ENCODE peak calls at places on chromosomes 7 and 10, in five cellular contexts. N, J, G, P and I are unnamed samples.

GRCh38 chr7:23600251-23600650 is 3.1 kb downstream of the CCDC126 start:
- DNase-seq in G (no peak), P (no peak), J (no peak), N (no peak), I (no peak)

GRCh38 chr7:151024435-151025056 is at the start of gene ATG9B:
- DNase-seq in N (no peak), J (no peak), G (no peak), P (no peak), I (no peak)

GRCh38 chr7:32616625-32617024 is 121.3 kb downstream of the AVL9 start:
- DNase-seq in N (peak), J (no peak), P (peak), G (no peak), I (no peak)

GRCh38 chr7:1555046-1555812 is 776 bp downstream of the TMEM184A start:
- DNase-seq in P (peak), J (peak), G (peak), N (peak), I (no peak)

GRCh38 chr10:129767751-129768150 is 196.3 kb downstream of the EBF3 start:
- DNase-seq in J (no peak), N (no peak), G (no peak), P (no peak), I (no peak)

GRCh38 chr10:63719174-63719856 is 198.1 kb downstream of the REEP3 start:
- DNase-seq in J (peak), N (no peak), P (no peak), G (no peak), I (no peak)

GRCh38 chr10:118669020-118669766 is 73.7 kb upstream of the PRLHR start:
- DNase-seq in N (peak), P (no peak), G (peak), J (no peak), I (no peak)

GRCh38 chr7:25846722-25847121 is 305.3 kb upstream of the NFE2L3 start:
- DNase-seq in G (peak), J (no peak), N (peak), P (no peak), I (no peak)

GRCh38 chr7:97017197-97018125 is 7.2 kb downstream of the DLX5 start:
- DNase-seq in P (no peak), J (no peak), G (no peak), N (no peak), I (no peak)

GRCh38 chr10:31288961-31289360 is 30.1 kb upstream of the ZEB1 start:
- DNase-seq in P (no peak), N (peak), J (no peak), G (no peak), I (no peak)

GRCh38 chr7:83934118-83934734 is 260.4 kb downstream of the SEMA3A start:
- DNase-seq in J (no peak), G (no peak), N (peak), P (no peak), I (no peak)

GRCh38 chr7:40833541-40834234 is 698.9 kb downstream of the SUGCT start:
- DNase-seq in J (no peak), G (no peak), N (peak), P (no peak), I (no peak)

GRCh38 chr7:14191686-14192098 is 202.2 kb upstream of the ETV1 start:
- DNase-seq in N (peak), G (no peak), P (no peak), J (no peak), I (no peak)

GRCh38 chr10:15558136-15558535 is 161.6 kb downstream of the ITGA8 start:
- DNase-seq in G (no peak), P (no peak), N (peak), J (no peak), I (no peak)

GRCh38 chr10:43128958-43129706 is 9.1 kb upstream of the CSGALNACT2 start:
- DNase-seq in N (peak), G (peak), P (peak), J (no peak), I (no peak)

GRCh38 chr10:63425512-63425911 is 40.3 kb downstream of the JMJD1C start:
- DNase-seq in G (no peak), N (no peak), J (no peak), P (no peak), I (no peak)

GRCh38 chr7:25495342-25495855 is 267.1 kb upstream of the NPVF start:
- DNase-seq in N (no peak), G (peak), J (no peak), P (peak), I (no peak)

GRCh38 chr10:60323171-60323570 is 66.5 kb downstream of the ANK3 start:
- DNase-seq in N (peak), P (no peak), J (no peak), G (no peak), I (no peak)

GRCh38 chr10:95756061-95756751 is at the start of gene ENTPD1:
- DNase-seq in J (no peak), G (no peak), N (peak), P (no peak), I (peak)

GRCh38 chr7:23597064-23597907 is at the start of gene CCDC126:
- DNase-seq in P (peak), J (peak), G (peak), N (peak), I (peak)

GRCh38 chr10:121167534-121168243 is 316.5 kb downstream of the WDR11 start:
- DNase-seq in P (no peak), G (no peak), J (no peak), N (no peak), I (no peak)

GRCh38 chr7:27132214-27132613 is 1.7 kb upstream of the HOXA4 start:
- DNase-seq in P (no peak), N (no peak), J (no peak), G (no peak), I (no peak)

GRCh38 chr10:131631619-131632018 is 269.2 kb upstream of the PPP2R2D start:
- DNase-seq in J (no peak), G (no peak), N (no peak), P (no peak), I (no peak)

GRCh38 chr10:121338206-121338991 is 259.8 kb downstream of the FGFR2 start:
- DNase-seq in N (no peak), P (no peak), G (no peak), J (no peak), I (no peak)

GRCh38 chr10:102673961-102674511 is 29.8 kb downstream of the TRIM8 start:
- DNase-seq in P (peak), G (peak), N (peak), J (peak), I (no peak)

GRCh38 chr7:138542183-138542582 is 82.1 kb downstream of the TRIM24 start:
- DNase-seq in P (no peak), N (no peak), G (no peak), J (no peak), I (peak)

GRCh38 chr7:135327458-135327857 is 93.8 kb downstream of the STRA8 start:
- DNase-seq in J (no peak), G (no peak), P (no peak), N (no peak), I (no peak)

GRCh38 chr7:157211710-157212109 is 73.0 kb downstream of the UBE3C start:
- DNase-seq in G (no peak), P (no peak), N (peak), J (no peak), I (no peak)

GRCh38 chr10:34723746-34724145 is 91.3 kb downstream of the PARD3 start:
- DNase-seq in G (peak), J (peak), N (peak), P (no peak), I (no peak)

GRCh38 chr10:68330852-68331454 is 911 bp upstream of the HNRNPH3 start:
- DNase-seq in J (no peak), P (no peak), G (no peak), N (peak), I (no peak)

GRCh38 chr10:33314788-33315561 is 19.5 kb downstream of the NRP1 start:
- DNase-seq in P (no peak), N (peak), G (no peak), J (no peak), I (no peak)

GRCh38 chr10:92816106-92816505 is 32.2 kb upstream of the EXOC6 start:
- DNase-seq in P (no peak), J (no peak), G (no peak), N (peak), I (no peak)
- TF ChIP-seq SMC3 in P (no peak), J (no peak), G (no peak), N (no peak), I (no peak)

DNA sequence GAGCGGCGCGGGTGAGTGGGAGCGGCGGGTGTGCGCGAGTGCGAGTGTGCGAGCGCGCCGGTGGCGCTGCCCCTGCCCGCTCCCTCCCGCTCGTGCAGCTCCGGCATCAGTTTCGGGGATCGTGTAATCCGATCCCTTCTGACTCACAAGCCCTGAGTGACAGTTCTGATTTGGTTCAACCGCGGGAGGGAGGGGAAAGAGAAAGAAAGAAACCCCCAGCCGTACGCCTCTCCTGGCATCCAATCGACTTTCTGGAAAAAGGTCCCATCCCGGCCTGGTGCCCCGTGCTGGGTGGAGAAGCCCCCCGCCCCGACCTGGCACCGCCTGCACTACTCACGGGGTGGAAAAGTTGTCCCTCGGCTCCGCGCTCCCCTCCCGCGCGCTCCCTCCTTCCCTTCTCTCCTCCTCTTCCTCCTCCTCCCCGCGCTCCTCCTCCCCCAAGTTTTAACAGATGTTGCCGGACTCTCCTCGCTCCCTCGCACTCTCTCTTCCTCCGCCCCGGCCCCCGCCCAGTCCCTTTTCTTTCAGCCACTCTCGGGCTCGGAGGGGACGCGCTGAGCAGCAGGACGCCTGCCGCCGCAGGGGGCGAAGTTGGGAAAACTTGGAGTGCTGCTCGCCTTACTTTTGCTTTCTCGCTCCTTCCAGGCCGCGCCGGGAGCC is at the start of gene GLI3:
- DNase-seq in J (no peak), G (peak), N (peak), P (peak), I (no peak)
- TF ChIP-seq RAD21 in J (no peak), G (no peak), N (no peak), P (no peak), I (no peak)

DNA sequence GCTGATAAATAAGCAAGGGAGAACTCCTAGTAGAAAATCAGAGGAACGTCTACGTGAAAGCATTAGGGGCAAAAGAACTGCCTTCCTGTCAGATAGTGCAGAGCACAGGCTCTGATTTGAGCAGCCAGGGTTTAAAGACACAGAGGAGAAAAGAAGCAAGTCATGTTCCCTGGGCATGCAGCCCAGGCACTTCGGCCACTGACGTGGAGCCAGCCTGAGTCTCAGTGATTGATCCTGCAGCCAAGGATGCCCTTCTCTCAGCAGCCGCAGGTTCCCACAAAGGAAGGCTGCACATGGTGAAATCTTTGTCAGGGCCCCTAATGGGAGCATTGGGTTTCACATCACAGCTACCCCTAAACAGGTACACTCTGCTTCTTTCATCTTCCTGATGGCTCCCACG is 161.7 kb upstream of the HPS1 start:
- DNase-seq in J (no peak), N (no peak), G (no peak), P (no peak), I (no peak)
- H2AFZ ChIP-seq in J (no peak), N (no peak), G (no peak), P (no peak), I (no peak)

GRCh38 chr10:85850736-85851135 is 515.9 kb downstream of the GRID1 start:
- DNase-seq in G (no peak), N (no peak), P (no peak), J (no peak), I (no peak)

GRCh38 chr10:85847085-85847484 is 519.5 kb downstream of the GRID1 start:
- DNase-seq in J (no peak), N (no peak), G (no peak), P (no peak), I (no peak)

GRCh38 chr10:85849315-85849714 is 517.3 kb downstream of the GRID1 start:
- DNase-seq in J (no peak), N (no peak), G (no peak), P (no peak), I (no peak)

DNA sequence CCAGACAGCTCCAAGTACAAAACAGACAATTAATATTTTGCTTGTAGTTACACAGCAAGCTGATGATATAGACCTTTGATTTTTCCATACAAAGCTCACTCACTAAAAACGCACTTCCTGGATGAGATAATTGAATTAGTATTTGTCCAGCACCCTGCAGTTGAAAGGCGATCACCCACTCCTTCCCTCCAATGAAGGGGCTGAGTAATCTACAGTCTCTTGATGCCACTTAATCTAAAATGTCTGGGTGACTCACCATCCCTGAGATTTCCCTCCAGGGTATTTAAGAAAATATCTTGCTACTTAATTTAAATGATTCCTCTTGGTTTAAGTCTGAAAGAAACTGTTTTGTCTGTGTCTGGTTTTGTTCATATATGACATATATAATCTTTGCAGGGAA is 515.3 kb downstream of the GRID1 start:
- DNase-seq in J (no peak), G (no peak), P (no peak), N (no peak), I (no peak)
- TF ChIP-seq SMC3 in J (no peak), G (no peak), P (no peak), N (no peak), I (no peak)

DNA sequence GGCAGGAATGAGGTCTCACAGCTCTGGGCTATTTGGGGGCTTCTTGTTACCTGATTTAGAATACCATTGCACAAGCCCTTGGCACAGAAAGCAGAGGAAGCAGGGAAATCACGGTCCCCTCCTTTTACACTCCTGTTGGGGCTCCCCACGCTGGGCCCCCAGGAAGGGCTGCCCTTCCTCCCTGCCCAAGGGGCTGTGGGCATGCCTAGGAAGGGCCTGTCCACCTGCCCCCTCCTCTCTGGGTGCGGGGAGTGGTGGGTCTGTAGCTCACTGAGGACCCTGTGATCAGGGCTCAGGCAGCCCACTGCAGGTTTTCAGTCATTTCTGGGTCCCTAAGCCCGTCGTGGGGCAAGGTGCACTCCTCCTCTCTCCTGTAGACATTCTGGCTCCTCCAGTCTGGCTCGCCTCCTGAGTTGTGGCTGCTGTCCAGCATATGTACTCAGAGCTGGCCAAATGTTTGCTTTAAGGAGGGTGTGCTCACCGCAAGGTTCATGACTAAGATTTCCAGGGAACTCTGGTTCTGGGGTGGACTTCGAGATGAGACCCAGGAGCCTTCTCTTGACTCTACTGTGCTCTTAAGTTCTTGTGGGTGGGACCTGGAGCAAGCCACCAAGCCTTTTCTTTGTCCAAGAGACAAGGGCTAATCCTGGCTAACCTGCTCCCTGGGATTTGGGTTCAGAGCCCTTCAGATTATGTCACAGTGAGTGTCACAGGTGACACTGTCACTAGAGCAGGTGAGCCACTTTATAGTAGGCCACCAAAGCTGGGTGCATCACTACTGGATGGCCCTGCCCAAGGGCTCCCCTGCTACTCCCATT is 56.0 kb downstream of the TACR2 start:
- DNase-seq in N (peak), P (no peak), G (no peak), J (no peak), I (no peak)
- TF ChIP-seq RAD21 in N (no peak), P (no peak), G (no peak), J (no peak), I (no peak)